ENCODE peak calls at places on chromosomes 5 and 9, in ten cellular contexts. P, J, L, W, I, T, Y, G, K and A are unnamed samples. For H3K36me3, the result is how much of the 10 kb centered on the place peaks cover.

GRCh38 chr5:75623846-75624245 is 12.6 kb downstream of the ANKDD1B start:
- DNase-seq in P (no peak), J (no peak), L (no peak), W (no peak), I (no peak), T (peak), Y (no peak), G (no peak), K (peak), A (no peak)

GRCh38 chr9:118575341-118576070 is 793.7 kb downstream of the BRINP1 start:
- DNase-seq in P (no peak), J (peak), L (no peak), W (no peak), I (no peak), T (peak), Y (no peak), G (no peak), K (peak), A (no peak)

GRCh38 chr9:104780796-104781395 is 17.0 kb downstream of the NIPSNAP3B start:
- DNase-seq in P (no peak), J (peak), L (peak), W (no peak), I (no peak), T (peak), Y (no peak), G (no peak), K (peak), A (no peak)

GRCh38 chr9:72577212-72577753 is 55.9 kb downstream of the TMC1 start:
- DNase-seq in P (no peak), J (peak), L (peak), W (peak), I (no peak), T (peak), Y (no peak), G (no peak), K (peak), A (no peak)

GRCh38 chr9:92980085-92980745 is 32.9 kb downstream of the FGD3 start:
- DNase-seq in P (no peak), J (no peak), L (no peak), W (no peak), I (no peak), T (peak), Y (no peak), G (no peak), K (no peak), A (no peak)

GRCh38 chr5:14414007-14414406 is 167.6 kb upstream of the OTULINL start:
- DNase-seq in P (no peak), J (no peak), L (no peak), W (no peak), I (no peak), T (no peak), Y (no peak), G (no peak), K (no peak), A (no peak)

GRCh38 chr5:141313711-141314110 is 6.9 kb downstream of the TAF7 start:
- DNase-seq in P (no peak), J (no peak), L (no peak), W (no peak), I (no peak), T (no peak), Y (no peak), G (no peak), K (no peak), A (no peak)

GRCh38 chr9:131397100-131397790 is 3.4 kb downstream of the PRRC2B start:
- DNase-seq in P (peak), J (peak), L (no peak), W (no peak), I (peak), T (peak), Y (no peak), G (no peak), K (no peak), A (no peak)

GRCh38 chr5:179806250-179807045 is at the start of gene MGAT4B:
- DNase-seq in P (peak), J (peak), L (peak), W (peak), I (peak), T (peak), Y (peak), G (peak), K (peak), A (no peak)

GRCh38 chr9:89617978-89618377 is 13.2 kb downstream of the GADD45G start:
- DNase-seq in P (no peak), J (no peak), L (no peak), W (no peak), I (peak), T (no peak), Y (peak), G (no peak), K (no peak), A (no peak)

GRCh38 chr5:121949885-121950284 is 11.9 kb upstream of the SRFBP1 start:
- DNase-seq in P (no peak), J (peak), L (peak), W (no peak), I (no peak), T (peak), Y (no peak), G (no peak), K (peak), A (peak)

GRCh38 chr5:6480133-6481051 is 31.7 kb downstream of the UBE2QL1 start:
- DNase-seq in P (no peak), J (no peak), L (no peak), W (no peak), I (no peak), T (no peak), Y (no peak), G (no peak), K (no peak), A (no peak)

GRCh38 chr5:116569999-116570398 is 4.6 kb downstream of the SEMA6A start:
- DNase-seq in P (no peak), J (no peak), L (no peak), W (no peak), I (no peak), T (no peak), Y (no peak), G (no peak), K (no peak), A (no peak)

GRCh38 chr5:132776077-132776931 is 735 bp downstream of the SEPTIN8 start:
- DNase-seq in P (peak), J (peak), L (peak), W (peak), I (no peak), T (peak), Y (no peak), G (no peak), K (peak), A (peak)

GRCh38 chr5:179393078-179393477 is 47.8 kb upstream of the ADAMTS2 start:
- DNase-seq in P (no peak), J (peak), L (peak), W (no peak), I (peak), T (peak), Y (no peak), G (no peak), K (peak), A (peak)

GRCh38 chr5:125154321-125154811 is 407.9 kb upstream of the ZNF608 start:
- DNase-seq in P (no peak), J (peak), L (no peak), W (no peak), I (no peak), T (peak), Y (no peak), G (no peak), K (peak), A (no peak)

DNA sequence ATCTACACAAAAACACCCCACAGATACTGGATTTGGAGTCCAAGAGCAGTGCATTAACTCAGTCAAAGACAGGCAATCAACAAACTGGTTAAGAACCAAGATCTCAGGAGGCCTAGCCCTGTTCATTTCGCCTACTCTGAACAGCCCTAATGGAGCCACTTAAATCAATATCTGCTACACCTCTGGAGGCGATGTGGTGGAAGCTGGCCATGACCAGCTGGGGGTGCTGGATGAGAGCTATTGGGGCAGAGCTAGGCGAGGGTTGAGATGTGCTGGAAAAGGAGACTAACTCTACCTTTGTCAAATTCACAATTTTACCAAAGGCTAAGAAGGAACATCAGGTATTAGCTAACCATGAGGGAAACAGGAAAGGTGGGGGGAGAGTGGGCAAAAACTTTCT is 23.3 kb upstream of the ARSB start:
- DNase-seq in P (no peak), J (no peak), L (no peak), W (no peak), I (no peak), T (no peak), Y (no peak), G (no peak), K (no peak), A (no peak)
- H3K27ac ChIP-seq in P (no peak), J (no peak), L (no peak), W (no peak), I (no peak), T (no peak), Y (no peak), G (no peak), K (no peak), A (no peak)

DNA sequence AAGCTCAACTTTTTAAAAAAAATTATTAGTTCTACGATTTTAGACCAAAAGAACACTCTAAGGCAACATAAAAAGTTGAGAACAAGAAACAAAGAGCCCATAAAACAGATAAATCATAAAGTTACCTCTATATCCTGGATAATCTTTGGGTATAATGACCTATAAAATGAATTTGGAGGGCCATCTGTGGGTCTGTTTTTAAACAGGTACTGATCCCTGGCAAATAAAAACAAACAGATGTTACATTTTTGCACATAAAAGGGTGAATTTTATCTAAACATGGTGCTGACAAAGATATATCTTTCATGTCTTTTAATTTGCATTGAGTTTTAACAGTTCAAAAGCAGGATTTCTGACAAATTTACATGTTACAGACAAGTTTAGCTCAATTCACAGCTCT is 107.6 kb downstream of the FBXW11 start:
- DNase-seq in P (no peak), J (no peak), L (no peak), W (no peak), I (no peak), T (no peak), Y (no peak), G (no peak), K (no peak), A (no peak)
- H3K36me3 ChIP-seq in P (under half), J (under half), L (under half), W (under half), I (half or more), T (under half), Y (under half), G (under half), K (under half), A (under half)

GRCh38 chr9:90838098-90838497 is 36.5 kb downstream of the SYK start:
- DNase-seq in P (no peak), J (peak), L (no peak), W (no peak), I (peak), T (no peak), Y (no peak), G (no peak), K (no peak), A (no peak)
- H3K27ac ChIP-seq in P (no peak), J (no peak), L (no peak), W (no peak), I (no peak), T (no peak), Y (no peak), G (no peak), K (no peak), A (no peak)

DNA sequence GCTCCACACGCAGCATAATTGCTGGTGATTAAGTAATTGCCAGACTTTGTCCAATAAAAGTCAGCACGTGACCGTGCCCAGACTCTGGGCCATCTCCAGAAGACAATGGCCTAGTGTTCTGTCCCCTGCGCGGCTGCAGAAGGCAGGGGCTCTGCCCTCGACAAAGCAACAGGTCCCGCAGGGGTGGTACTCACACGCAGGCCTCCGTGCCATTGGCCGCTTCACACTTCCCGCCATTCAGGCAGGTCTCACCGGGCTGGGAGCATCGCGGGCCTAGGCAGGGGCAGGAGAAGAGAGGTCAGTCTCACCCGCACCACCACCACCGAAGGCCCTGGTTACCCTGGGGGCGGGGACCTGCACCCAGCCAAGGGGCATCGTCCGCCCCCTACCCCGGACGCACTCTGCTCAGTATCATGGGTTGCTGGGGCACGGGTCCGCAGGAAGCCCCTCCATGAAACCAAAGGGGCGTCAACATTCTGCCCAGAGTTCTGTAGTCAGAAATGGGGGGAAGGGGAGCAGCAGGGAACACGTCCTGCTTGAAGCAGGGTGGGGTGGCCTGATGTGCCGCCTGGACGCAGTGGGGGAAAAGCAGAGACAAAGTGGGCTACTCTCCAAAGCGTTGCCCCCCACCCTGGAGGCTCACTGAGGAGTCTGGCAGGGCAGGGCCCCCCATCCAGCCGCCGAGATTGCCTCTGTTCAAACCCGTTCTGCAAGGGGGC is 1.9 kb downstream of the NOTCH1 start:
- DNase-seq in P (no peak), J (no peak), L (no peak), W (no peak), I (no peak), T (no peak), Y (no peak), G (no peak), K (no peak), A (no peak)
- H3K36me3 ChIP-seq in P (under half), J (under half), L (under half), W (under half), I (under half), T (under half), Y (under half), G (under half), K (under half), A (under half)